ENCODE peak calls at places on chromosomes 6 and 20, in ten cellular contexts. E is transverse colon; L is lower lobe of right lung; I is GM23338; O is AG04450; M is tibial artery; S is psoas muscle; C is PC-9; D is CD8-positive, alpha-beta T cell; H is mesendoderm. F is an unnamed sample.

GRCh38 chr6:5510734-5511133 is 249.4 kb downstream of the FARS2 start:
- DNase-seq in D (no peak), H (no peak), C (no peak), E (no peak), S (no peak), M (no peak), L (no peak), O (no peak), I (peak), F (no peak)

GRCh38 chr6:132364249-132364648 is 37.0 kb downstream of the MOXD1 start:
- DNase-seq in E (no peak), M (no peak), I (no peak), C (no peak), D (no peak), L (no peak), S (no peak), H (no peak), O (no peak), F (no peak)

GRCh38 chr20:33630507-33630906 is 31.6 kb upstream of the C20orf144 start:
- DNase-seq in I (no peak), L (no peak), H (no peak), S (no peak), D (no peak), O (no peak), M (no peak), C (no peak), E (no peak), F (no peak)

GRCh38 chr20:37940161-37940560 is 37.2 kb downstream of the VSTM2L start:
- DNase-seq in M (no peak), E (no peak), C (no peak), H (no peak), O (no peak), I (no peak), D (no peak), L (no peak), S (no peak), F (no peak)

GRCh38 chr20:62637521-62638054 is 4.7 kb upstream of the SLCO4A1 start:
- DNase-seq in M (no peak), I (no peak), C (no peak), S (no peak), E (no peak), L (no peak), D (no peak), O (no peak), H (no peak), F (no peak)

GRCh38 chr6:39926668-39927067 is 7.6 kb downstream of the MOCS1 start:
- DNase-seq in M (no peak), L (no peak), I (no peak), C (no peak), S (no peak), H (no peak), D (no peak), O (no peak), E (no peak), F (no peak)

GRCh38 chr20:64146301-64146935 is 17.8 kb upstream of the MYT1 start:
- DNase-seq in L (peak), D (no peak), I (no peak), M (no peak), H (no peak), E (no peak), S (no peak), C (no peak), O (no peak), F (no peak)

GRCh38 chr6:113122060-113122459 is 735.1 kb upstream of the MARCKS start:
- DNase-seq in O (no peak), L (no peak), C (peak), H (peak), D (no peak), I (peak), S (no peak), M (no peak), E (no peak), F (no peak)

GRCh38 chr6:158514176-158514575 is 45.7 kb upstream of the TMEM181 start:
- DNase-seq in D (no peak), O (no peak), M (no peak), C (no peak), E (no peak), L (no peak), H (no peak), I (no peak), S (no peak), F (no peak)

GRCh38 chr6:42260972-42261371 is 43.3 kb upstream of the MRPS10 start:
- DNase-seq in E (peak), H (peak), S (no peak), I (peak), D (peak), L (no peak), O (no peak), M (no peak), C (no peak), F (no peak)

GRCh38 chr6:45148711-45149341 is 179.3 kb upstream of the RUNX2 start:
- DNase-seq in E (no peak), M (no peak), C (no peak), I (no peak), D (no peak), L (no peak), O (peak), S (no peak), H (no peak), F (no peak)

GRCh38 chr6:17091122-17091521 is 10.7 kb upstream of the STMND1 start:
- DNase-seq in H (no peak), E (no peak), L (no peak), C (no peak), O (no peak), M (no peak), I (peak), D (no peak), S (no peak), F (no peak)

GRCh38 chr6:100808638-100809275 is 72.4 kb downstream of the ASCC3 start:
- DNase-seq in M (no peak), I (no peak), E (no peak), S (no peak), D (no peak), L (no peak), C (no peak), H (no peak), O (peak), F (no peak)

GRCh38 chr20:49685809-49686208 is 27.9 kb downstream of the B4GALT5 start:
- DNase-seq in S (no peak), I (no peak), C (no peak), O (no peak), M (no peak), D (no peak), L (no peak), E (no peak), H (no peak), F (no peak)

GRCh38 chr6:3281669-3282460 is 23.1 kb downstream of the PSMG4 start:
- DNase-seq in O (peak), D (no peak), H (peak), L (no peak), C (peak), E (peak), M (peak), I (peak), S (peak), F (no peak)

GRCh38 chr6:158813032-158813431 is 6.1 kb downstream of the EZR start:
- DNase-seq in E (no peak), D (no peak), M (no peak), C (no peak), I (no peak), O (no peak), H (no peak), L (no peak), S (no peak), F (no peak)

GRCh38 chr6:44712353-44713147 is 325.0 kb downstream of the CDC5L start:
- DNase-seq in H (peak), E (no peak), M (no peak), S (no peak), C (no peak), O (no peak), L (no peak), D (no peak), I (no peak), F (no peak)

GRCh38 chr6:167579786-167580370 is 246.8 kb upstream of the AFDN start:
- DNase-seq in L (no peak), S (no peak), H (no peak), C (no peak), I (no peak), M (no peak), O (no peak), E (no peak), D (no peak), F (no peak)

GRCh38 chr20:63025534-63026331 is 19.0 kb upstream of the BHLHE23 start:
- DNase-seq in H (no peak), C (no peak), D (no peak), M (no peak), L (peak), S (no peak), E (no peak), O (no peak), I (peak), F (no peak)

GRCh38 chr20:21002486-21002885 is 103.7 kb downstream of the LINC00237 start:
- DNase-seq in E (no peak), S (no peak), C (no peak), H (no peak), L (no peak), M (no peak), O (no peak), D (no peak), I (no peak), F (no peak)

GRCh38 chr6:26571592-26572296 is 25.0 kb upstream of the ABT1 start:
- DNase-seq in I (peak), E (peak), C (peak), D (peak), H (peak), L (no peak), O (peak), M (peak), S (no peak), F (no peak)

GRCh38 chr6:107778242-107778641 is 45.9 kb downstream of the SCML4 start:
- DNase-seq in H (no peak), C (no peak), O (no peak), L (no peak), E (no peak), I (no peak), D (no peak), S (no peak), M (no peak), F (no peak)

GRCh38 chr20:4835244-4836177 is 113.8 kb downstream of the PRND start:
- DNase-seq in L (peak), I (no peak), D (no peak), E (peak), H (peak), S (peak), M (peak), O (no peak), C (no peak), F (no peak)

GRCh38 chr6:17908831-17909230 is 78.6 kb downstream of the KIF13A start:
- DNase-seq in I (no peak), O (no peak), E (no peak), D (no peak), L (no peak), S (no peak), C (no peak), M (no peak), H (no peak), F (no peak)

GRCh38 chr20:2817341-2817726 is 1.2 kb downstream of the TMEM239 start:
- DNase-seq in C (no peak), S (no peak), O (no peak), L (no peak), I (no peak), H (no peak), D (no peak), M (no peak), E (no peak), F (no peak)

GRCh38 chr20:25216199-25216945 is 20.9 kb downstream of the ENTPD6 start:
- DNase-seq in L (no peak), E (no peak), S (no peak), C (no peak), D (no peak), O (no peak), M (no peak), H (no peak), I (no peak), F (no peak)

GRCh38 chr20:24007758-24008157 is 19.2 kb upstream of the GGTLC1 start:
- DNase-seq in O (no peak), I (no peak), E (no peak), S (no peak), D (no peak), L (no peak), H (no peak), M (no peak), C (no peak), F (no peak)

GRCh38 chr6:128098000-128098581 is 197.2 kb upstream of the THEMIS start:
- DNase-seq in E (no peak), M (no peak), D (no peak), L (no peak), S (no peak), O (no peak), H (no peak), C (no peak), I (no peak), F (no peak)

GRCh38 chr20:33443006-33443511 is 504 bp downstream of the SNTA1 start:
- DNase-seq in L (no peak), I (peak), M (peak), O (no peak), D (peak), S (peak), H (no peak), E (peak), C (no peak), F (no peak)

GRCh38 chr6:854405-855073 is 161.6 kb upstream of the EXOC2 start:
- DNase-seq in D (no peak), H (no peak), M (no peak), C (no peak), O (no peak), S (no peak), E (no peak), I (no peak), L (no peak), F (no peak)

GRCh38 chr6:89729818-89730217 is 89.8 kb downstream of the MDN1 start:
- DNase-seq in O (no peak), S (no peak), I (no peak), D (no peak), E (no peak), C (no peak), M (no peak), H (no peak), L (no peak), F (no peak)

GRCh38 chr6:5656226-5656625 is 350.5 kb downstream of the NRN1 start:
- DNase-seq in S (no peak), H (no peak), M (no peak), O (no peak), E (no peak), D (no peak), C (no peak), L (no peak), I (no peak), F (no peak)

GRCh38 chr20:51767018-51767866 is 948 bp downstream of the ATP9A start:
- DNase-seq in C (peak), D (peak), S (peak), O (no peak), I (peak), E (peak), L (peak), M (peak), H (peak), F (no peak)

GRCh38 chr6:100257661-100258395 is 206.9 kb downstream of the SIM1 start:
- DNase-seq in D (no peak), S (no peak), O (peak), C (no peak), E (no peak), M (no peak), I (peak), L (no peak), H (peak), F (no peak)

GRCh38 chr6:138442663-138443062 is 38.6 kb downstream of the HEBP2 start:
- DNase-seq in E (no peak), I (no peak), C (no peak), M (no peak), D (no peak), L (no peak), O (no peak), H (no peak), S (no peak), F (no peak)
- H3K4me3 ChIP-seq in E (no peak), I (no peak), C (no peak), M (no peak), D (no peak), L (no peak), O (no peak), H (no peak), S (no peak), F (no peak)

DNA sequence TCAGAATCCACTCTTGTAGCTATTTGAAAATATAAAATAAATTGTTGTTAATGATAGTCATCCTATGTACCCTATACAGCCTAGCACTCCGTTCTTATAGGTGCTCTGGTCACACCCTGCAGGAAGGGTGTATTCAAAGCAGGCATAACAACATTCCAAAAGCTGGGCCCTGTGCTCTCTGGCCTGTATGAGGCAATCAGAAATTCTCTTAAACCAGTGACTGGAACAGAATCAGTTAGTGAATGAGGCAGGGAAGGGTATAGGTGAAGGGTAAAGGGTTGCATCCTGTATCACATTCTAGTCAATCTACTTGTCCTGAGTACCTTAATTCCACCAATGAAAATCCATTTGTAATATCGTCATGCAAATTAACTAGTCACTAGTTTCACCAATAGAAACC is 154.5 kb upstream of the ZNF217 start:
- DNase-seq in C (peak), H (no peak), M (no peak), O (no peak), D (no peak), S (no peak), I (no peak), E (peak), L (no peak), F (no peak)
- H3K27ac ChIP-seq in C (peak), H (no peak), M (no peak), O (no peak), D (no peak), S (no peak), I (no peak), E (no peak), L (no peak), F (peak)

GRCh38 chr6:146026873-146027272 is 2.0 kb upstream of the GRM1 start:
- DNase-seq in I (peak), C (no peak), S (no peak), H (peak), D (no peak), L (no peak), M (no peak), E (no peak), O (no peak), F (no peak)

GRCh38 chr6:146029573-146030184 is 817 bp downstream of the GRM1 start:
- DNase-seq in D (no peak), H (no peak), C (no peak), S (no peak), I (peak), M (no peak), L (no peak), O (no peak), E (no peak), F (no peak)

GRCh38 chr6:146027586-146028249 is 1.1 kb upstream of the GRM1 start:
- DNase-seq in L (no peak), M (no peak), O (no peak), C (no peak), E (peak), S (no peak), I (peak), H (peak), D (no peak), F (no peak)

GRCh38 chr6:146028835-146029572 is at the start of gene GRM1:
- DNase-seq in C (no peak), L (no peak), D (no peak), M (no peak), H (no peak), E (peak), I (peak), O (no peak), S (no peak), F (no peak)

DNA sequence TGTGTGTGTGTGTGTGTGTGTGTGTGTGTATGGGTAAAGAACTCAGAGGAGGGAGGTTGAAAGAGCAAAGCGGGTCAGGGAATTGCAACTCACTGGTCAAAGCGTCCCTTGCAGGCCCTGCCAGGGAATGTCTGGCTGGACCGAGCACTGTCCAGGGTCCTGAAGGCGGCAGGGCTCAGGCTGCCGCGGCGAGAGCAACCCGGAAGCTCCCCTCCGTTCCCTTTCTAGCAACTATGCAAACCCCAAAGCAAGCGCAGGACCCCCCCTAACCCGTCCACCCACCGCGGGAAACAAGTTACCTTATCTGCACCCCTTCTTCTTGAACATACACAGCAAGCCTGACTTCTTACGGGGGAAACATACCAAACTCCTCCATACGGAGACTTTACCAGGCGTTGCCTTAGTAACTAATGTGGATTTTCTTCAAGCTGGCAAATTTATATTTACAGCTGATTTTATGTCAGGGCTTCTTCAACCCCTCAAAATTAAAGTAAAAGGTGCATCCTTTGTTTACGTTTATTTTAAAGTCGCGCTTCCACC is 542 bp upstream of the GRM1 start:
- DNase-seq in I (peak), H (peak), M (peak), L (peak), D (peak), C (no peak), O (peak), S (peak), E (peak), F (no peak)
- H3K4me3 ChIP-seq in I (peak), H (no peak), M (no peak), L (no peak), D (no peak), C (no peak), O (no peak), S (no peak), E (no peak), F (no peak)

GRCh38 chr6:74115674-74116073 is 419.7 kb downstream of the CD109 start:
- DNase-seq in E (no peak), I (no peak), L (no peak), S (no peak), H (peak), M (no peak), D (no peak), C (no peak), O (no peak), F (no peak)
- H3K27ac ChIP-seq in E (no peak), I (no peak), L (no peak), S (no peak), H (no peak), M (no peak), D (no peak), C (no peak), O (no peak), F (no peak)

GRCh38 chr20:57126481-57127092 is 139.9 kb downstream of the BMP7 start:
- DNase-seq in D (no peak), C (no peak), E (no peak), O (no peak), I (no peak), M (no peak), S (no peak), H (no peak), L (no peak), F (no peak)
- H3K4me3 ChIP-seq in D (no peak), C (no peak), E (no peak), O (no peak), I (no peak), M (no peak), S (no peak), H (no peak), L (no peak), F (no peak)

DNA sequence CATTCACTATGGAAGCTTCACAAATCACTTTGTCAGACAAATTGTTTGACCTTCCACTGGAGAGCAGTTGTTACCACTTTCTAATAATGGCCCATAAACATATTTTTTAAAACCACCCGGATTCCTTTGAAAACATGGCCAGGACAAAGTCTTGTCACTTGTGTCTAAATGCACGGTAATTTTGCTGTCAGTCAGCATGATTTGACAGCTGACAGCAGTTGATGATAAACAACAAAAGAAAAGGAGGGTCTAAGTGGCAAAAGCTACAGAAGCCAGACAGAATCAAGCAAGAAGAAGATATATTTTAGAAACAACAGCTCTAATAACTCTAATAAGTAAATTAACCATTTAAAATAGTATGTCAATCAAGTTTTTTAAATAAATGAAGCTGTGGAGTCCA is 27.7 kb upstream of the CARMIL1 start:
- DNase-seq in L (no peak), D (no peak), H (no peak), S (no peak), I (no peak), O (no peak), M (no peak), C (no peak), E (no peak), F (no peak)
- H3K27ac ChIP-seq in L (no peak), D (no peak), H (no peak), S (no peak), I (no peak), O (no peak), M (no peak), C (peak), E (no peak), F (no peak)

GRCh38 chr6:83884523-83884922 is 25.0 kb downstream of the CYB5R4 start:
- DNase-seq in M (no peak), H (peak), L (no peak), S (no peak), C (peak), O (no peak), I (peak), E (no peak), D (no peak), F (no peak)
- H3K4me3 ChIP-seq in M (no peak), H (no peak), L (no peak), S (no peak), C (no peak), O (no peak), I (no peak), E (no peak), D (no peak), F (no peak)

DNA sequence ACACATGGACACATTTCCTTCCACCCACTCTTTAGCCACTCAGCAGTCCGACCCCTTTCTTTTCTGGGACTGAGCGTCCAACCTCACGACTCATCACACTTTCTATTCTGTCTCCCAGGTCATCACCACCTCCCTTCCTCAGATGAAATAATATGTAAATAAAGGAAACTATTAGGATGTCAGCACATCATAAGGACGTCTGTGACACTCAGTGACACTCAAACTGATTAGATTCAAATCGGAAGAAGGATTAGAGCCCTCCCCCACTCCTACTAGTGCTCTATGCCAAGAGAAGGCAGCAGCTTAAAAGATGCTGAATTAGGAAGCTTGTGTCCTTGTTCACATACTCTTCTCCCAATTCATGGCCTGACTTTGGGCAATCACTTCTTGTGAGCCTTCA is 113.6 kb downstream of the TNFRSF21 start:
- DNase-seq in H (no peak), O (no peak), M (no peak), C (no peak), S (no peak), D (no peak), L (no peak), I (no peak), E (no peak), F (no peak)
- H3K27ac ChIP-seq in H (no peak), O (no peak), M (no peak), C (no peak), S (no peak), D (no peak), L (no peak), I (no peak), E (no peak), F (no peak)

F was measured in esophagus squamous epithelium.